ENCODE peak calls at places on chromosomes 2 and 18, in five cellular contexts. Z is Panc1, J is HepG2, U is HCT116, O is GM12878. B is an unnamed sample.

GRCh38 chr18:35331367-35332087 is 12.7 kb downstream of the ZNF24 start:
- DNase-seq in Z (no peak), J (no peak), U (no peak), O (no peak), B (no peak)

GRCh38 chr2:85243101-85244072 is 84.4 kb downstream of the TGOLN2 start:
- DNase-seq in J (peak; percentile 50), O (no peak), U (no peak), Z (no peak), B (peak; percentile 38)

GRCh38 chr2:202032841-202033316 is 776 bp upstream of the FZD7 start:
- DNase-seq in Z (no peak), J (no peak), U (peak; percentile 16), O (no peak), B (peak; percentile 47)

GRCh38 chr2:46451131-46451711 is 28.1 kb upstream of the TMEM247 start:
- DNase-seq in U (no peak), Z (no peak), O (no peak), J (no peak), B (no peak)

GRCh38 chr2:146048141-146048540 is 1528.2 kb upstream of the ZEB2 start:
- DNase-seq in J (no peak), Z (no peak), O (no peak), U (no peak), B (no peak)

GRCh38 chr2:30336978-30337841 is 105.9 kb downstream of the LBH start:
- DNase-seq in Z (no peak), J (no peak), O (peak; percentile 92), U (no peak), B (no peak)

GRCh38 chr18:77115461-77115907 is 17.1 kb downstream of the MBP start:
- DNase-seq in Z (no peak), O (no peak), U (no peak), J (no peak), B (no peak)

GRCh38 chr2:238669581-238670340 is 178.1 kb upstream of the TWIST2 start:
- DNase-seq in Z (no peak), O (no peak), J (no peak), U (no peak), B (no peak)

GRCh38 chr2:8524823-8525222 is 157.0 kb upstream of the ID2 start:
- DNase-seq in Z (no peak), U (no peak), J (no peak), O (no peak), B (no peak)

GRCh38 chr2:143946436-143947385 is 573.2 kb downstream of the ZEB2 start:
- DNase-seq in Z (no peak), U (no peak), O (no peak), J (no peak), B (no peak)

GRCh38 chr2:11762031-11762430 is 15.6 kb downstream of the LPIN1 start:
- DNase-seq in O (no peak), U (no peak), Z (no peak), J (no peak), B (no peak)

GRCh38 chr2:30714811-30715709 is 92.2 kb downstream of the CAPN13 start:
- DNase-seq in J (no peak), Z (no peak), O (no peak), U (no peak), B (peak; percentile 21)

GRCh38 chr2:65762068-65762467 is 329.7 kb upstream of the SPRED2 start:
- DNase-seq in J (no peak), O (no peak), Z (no peak), U (no peak), B (no peak)

GRCh38 chr2:106638043-106638442 is 150.9 kb downstream of the CD8B2 start:
- DNase-seq in U (no peak), Z (no peak), J (no peak), O (no peak), B (no peak)

GRCh38 chr2:105858868-105859693 is 114.4 kb downstream of the NCK2 start:
- DNase-seq in Z (no peak), J (no peak), U (no peak), O (no peak), B (no peak)

GRCh38 chr2:54065411-54065810 is 50.0 kb upstream of the ACYP2 start:
- DNase-seq in Z (no peak), O (no peak), U (no peak), J (no peak), B (no peak)

GRCh38 chr2:70118798-70119454 is 31.6 kb downstream of the PCBP1 start:
- DNase-seq in Z (no peak), U (no peak), O (no peak), J (peak; percentile 67), B (no peak)

GRCh38 chr18:37869051-37869450 is 303.5 kb upstream of the CELF4 start:
- DNase-seq in O (no peak), J (no peak), Z (no peak), U (no peak), B (no peak)

GRCh38 chr2:216694201-216694825 is 1.0 kb downstream of the IGFBP5 start:
- DNase-seq in Z (no peak), U (no peak), J (no peak), O (no peak), B (peak; percentile 64)

GRCh38 chr2:25035537-25036220 is 6.2 kb upstream of the EFR3B start:
- DNase-seq in J (no peak), Z (no peak), O (no peak), U (no peak), B (no peak)

GRCh38 chr18:58527116-58528010 is 101.5 kb downstream of the ALPK2 start:
- DNase-seq in U (no peak), O (no peak), Z (no peak), J (peak; percentile 55), B (no peak)

GRCh38 chr2:120594856-120595685 is 140.6 kb upstream of the GLI2 start:
- DNase-seq in Z (no peak), O (no peak), U (peak; percentile 33), J (no peak), B (no peak)

GRCh38 chr18:54805571-54806334 is 22.5 kb upstream of the RAB27B start:
- DNase-seq in O (no peak), Z (no peak), J (peak; percentile 2), U (no peak), B (no peak)

GRCh38 chr18:11866329-11866728 is 15.1 kb downstream of the CHMP1B start:
- DNase-seq in O (no peak), J (no peak), Z (no peak), U (no peak), B (no peak)

GRCh38 chr2:168622559-168622958 is 166.5 kb downstream of the CERS6 start:
- DNase-seq in U (no peak), O (no peak), Z (no peak), J (peak; percentile 71), B (no peak)

GRCh38 chr18:9643549-9643948 is 29.2 kb upstream of the PPP4R1 start:
- DNase-seq in J (peak; percentile 75), O (no peak), Z (peak; percentile 85), U (peak; percentile 85), B (no peak)

GRCh38 chr2:196601430-196602306 is 37.8 kb upstream of the CCDC150 start:
- DNase-seq in U (peak; percentile 87), J (no peak), O (no peak), Z (peak; percentile 83), B (peak; percentile 26)

GRCh38 chr2:72149556-72150156 is 2.0 kb upstream of the CYP26B1 start:
- DNase-seq in O (no peak), Z (no peak), U (no peak), J (no peak), B (peak; percentile 30)

GRCh38 chr18:51235011-51235789 is 37.7 kb upstream of the MEX3C start:
- DNase-seq in O (no peak), J (no peak), Z (no peak), U (no peak), B (no peak)

GRCh38 chr18:8142932-8143331 is 466.3 kb upstream of the RAB12 start:
- DNase-seq in J (no peak), O (no peak), U (no peak), Z (no peak), B (no peak)

GRCh38 chr18:8139971-8140406 is 469.2 kb upstream of the RAB12 start:
- DNase-seq in U (no peak), Z (no peak), O (no peak), J (no peak), B (no peak)

GRCh38 chr18:8139127-8139591 is 470.1 kb upstream of the RAB12 start:
- DNase-seq in O (no peak), Z (no peak), U (no peak), J (no peak), B (no peak)

GRCh38 chr18:8142131-8142711 is 467.0 kb upstream of the RAB12 start:
- DNase-seq in U (no peak), O (no peak), Z (no peak), J (no peak), B (no peak)

GRCh38 chr18:8140841-8141501 is 468.3 kb upstream of the RAB12 start:
- DNase-seq in Z (no peak), O (no peak), U (no peak), J (no peak), B (no peak)
- TF ChIP-seq POLR2AphosphoS5 in Z (no peak), O (no peak), U (no peak), J (no peak), B (peak; percentile 58)

GRCh38 chr2:2464095-2464494 is 133.0 kb upstream of the MYT1L start:
- DNase-seq in U (no peak), Z (no peak), J (no peak), O (no peak), B (no peak)
- H3K4me3 ChIP-seq in U (no peak overlapping the region), Z (no peak overlapping the region), J (no peak overlapping the region), O (no peak overlapping the region), B (no peak overlapping the region)

GRCh38 chr18:62863629-62864028 is 148.3 kb downstream of the PHLPP1 start:
- DNase-seq in O (no peak), U (peak; percentile 61), J (no peak), Z (no peak), B (no peak)
- TF ChIP-seq POLR2AphosphoS5 in O (no peak), U (peak; percentile 25), J (no peak), Z (no peak), B (no peak)

GRCh38 chr18:78527984-78528383 is 451.6 kb upstream of the SALL3 start:
- DNase-seq in U (no peak), Z (no peak), O (no peak), J (no peak), B (no peak)

GRCh38 chr18:78526275-78526674 is 453.3 kb upstream of the SALL3 start:
- DNase-seq in Z (no peak), J (no peak), O (no peak), U (no peak), B (no peak)

GRCh38 chr18:78531637-78532036 is 448.0 kb upstream of the SALL3 start:
- DNase-seq in U (no peak), Z (no peak), O (no peak), J (no peak), B (no peak)

GRCh38 chr18:78526923-78527775 is 452.5 kb upstream of the SALL3 start:
- DNase-seq in J (no peak), O (no peak), U (no peak), Z (no peak), B (no peak)

DNA sequence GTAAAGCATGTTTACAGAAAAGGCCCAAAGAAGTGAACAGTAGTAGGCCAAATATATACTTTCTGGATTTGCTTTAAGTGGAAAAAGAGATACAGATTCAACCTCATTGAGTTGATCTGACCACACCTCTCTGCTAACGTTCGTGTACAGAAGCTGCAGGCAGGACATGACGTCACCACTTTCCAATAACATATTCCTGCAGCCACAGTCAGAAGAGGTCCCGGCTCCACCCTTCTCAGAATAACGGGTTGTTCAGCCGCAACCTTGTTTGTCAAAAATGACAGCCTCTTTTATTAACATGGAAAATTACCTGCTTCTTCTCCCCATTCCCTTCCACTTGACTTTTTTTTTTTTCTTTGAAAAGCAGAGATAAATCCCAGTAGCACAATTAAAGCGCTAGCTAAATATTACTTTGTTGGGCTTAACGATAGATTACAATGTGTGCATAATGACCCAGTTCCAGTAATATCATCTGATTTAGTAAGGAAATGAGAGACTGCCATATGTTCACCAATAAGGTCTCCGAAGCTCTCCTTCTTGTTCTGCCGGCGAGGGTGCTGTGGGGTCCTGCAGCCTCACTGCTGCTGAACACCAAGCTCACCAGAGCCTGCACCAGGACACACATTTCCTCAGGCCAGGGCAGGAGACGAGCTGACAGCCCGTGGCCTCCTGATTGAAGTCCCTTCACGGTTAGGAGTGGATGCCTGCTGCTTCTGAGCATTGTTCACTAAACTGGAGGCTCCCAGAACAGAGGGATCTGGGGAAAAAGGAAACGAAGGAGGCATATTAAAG is 451.0 kb upstream of the SALL3 start:
- DNase-seq in U (no peak), Z (no peak), O (no peak), J (no peak), B (no peak)
- H3K4me3 ChIP-seq in U (no peak overlapping the region), Z (no peak overlapping the region), O (no peak overlapping the region), J (no peak overlapping the region), B (no peak overlapping the region)